ENCODE peak calls at places on chromosomes 16 and 17, in nine cellular contexts. E, G, W, D, V, I, Z, O and U are unnamed samples.

GRCh38 chr16:54720259-54720658 is 210.4 kb upstream of the IRX5 start:
- DNase-seq in O (no peak), E (no peak), V (no peak), W (no peak), G (no peak), Z (no peak), I (no peak), D (no peak), U (no peak)

GRCh38 chr17:59331929-59332889 is 754 bp downstream of the YPEL2 start:
- DNase-seq in D (no peak), V (no peak), O (peak; percentile 47), G (no peak), E (peak; percentile 25), I (peak; percentile 45), W (no peak), Z (peak; percentile 24), U (no peak)

GRCh38 chr16:6884002-6884401 is 448.6 kb upstream of the RBFOX1 start:
- DNase-seq in D (no peak), I (no peak), G (no peak), W (no peak), Z (no peak), O (no peak), V (no peak), E (peak; percentile 82), U (no peak)

GRCh38 chr17:11340798-11341197 is 99.8 kb downstream of the SHISA6 start:
- DNase-seq in G (no peak), E (no peak), Z (no peak), V (no peak), W (no peak), D (no peak), O (no peak), I (no peak), U (no peak)

GRCh38 chr17:29251969-29252866 is 5.6 kb downstream of the CRYBA1 start:
- DNase-seq in V (no peak), E (peak; percentile 56), G (no peak), W (no peak), D (peak; percentile 51), I (peak; percentile 15), Z (no peak), O (no peak), U (no peak)

GRCh38 chr16:67562526-67562917 is at the start of gene CTCF:
- DNase-seq in W (peak; percentile 48), G (peak; percentile 76), O (peak; percentile 85), Z (peak; percentile 76), I (peak; percentile 83), V (no peak), E (peak; percentile 91), D (peak; percentile 65), U (peak; percentile 68)

GRCh38 chr17:51670899-51671298 is 410.6 kb downstream of the UTP18 start:
- DNase-seq in G (no peak), I (no peak), D (no peak), W (no peak), Z (no peak), V (no peak), E (no peak), O (no peak), U (no peak)

GRCh38 chr16:4217246-4218131 is 24.4 kb downstream of the SRL start:
- DNase-seq in V (no peak), Z (no peak), O (no peak), E (no peak), I (no peak), W (no peak), G (peak; percentile 37), D (no peak), U (no peak)

GRCh38 chr16:53082509-53082908 is 27.7 kb downstream of the CHD9 start:
- DNase-seq in G (no peak), W (no peak), E (no peak), O (no peak), V (no peak), Z (no peak), D (no peak), I (no peak), U (no peak)

GRCh38 chr16:84995666-84996065 is 15.7 kb downstream of the ZDHHC7 start:
- DNase-seq in G (no peak), W (no peak), Z (no peak), E (no peak), O (no peak), D (no peak), I (no peak), V (no peak), U (no peak)

GRCh38 chr17:79043191-79043930 is 19.4 kb downstream of the C1QTNF1 start:
- DNase-seq in V (no peak), G (no peak), E (no peak), Z (no peak), D (no peak), I (no peak), O (no peak), W (no peak), U (no peak)

GRCh38 chr16:27470567-27471431 is 68.8 kb downstream of the IL21R start:
- DNase-seq in D (peak; percentile 84), W (no peak), I (peak; percentile 98), V (no peak), O (no peak), G (no peak), Z (no peak), E (peak; percentile 35), U (no peak)

GRCh38 chr17:17959520-17960361 is 12.5 kb downstream of the TOM1L2 start:
- DNase-seq in G (no peak), D (peak; percentile 55), I (peak; percentile 38), O (peak; percentile 48), V (no peak), E (peak; percentile 90), W (no peak), Z (peak; percentile 40), U (no peak)

GRCh38 chr16:8880839-8881510 is 1.2 kb upstream of the LITAFD start:
- DNase-seq in G (no peak), Z (no peak), W (no peak), E (no peak), V (no peak), D (no peak), I (no peak), O (no peak), U (no peak)

GRCh38 chr16:65336169-65336568 is 214.3 kb upstream of the CDH11 start:
- DNase-seq in I (peak; percentile 41), O (no peak), V (no peak), W (no peak), D (peak; percentile 32), Z (no peak), E (no peak), G (no peak), U (peak; percentile 22)

GRCh38 chr17:56756536-56756935 is 77.2 kb downstream of the C17orf67 start:
- DNase-seq in I (peak; percentile 90), W (no peak), O (no peak), Z (no peak), V (no peak), D (peak; percentile 27), E (peak; percentile 51), G (no peak), U (peak; percentile 45)

GRCh38 chr17:17001874-17002520 is 30.1 kb upstream of the TNFRSF13B start:
- DNase-seq in W (peak; percentile 74), I (peak; percentile 84), O (peak; percentile 84), V (peak; percentile 79), G (peak; percentile 8), Z (peak; percentile 86), E (peak; percentile 77), D (peak; percentile 44), U (peak; percentile 11)

GRCh38 chr17:80947200-80947940 is 44.3 kb upstream of the CHMP6 start:
- DNase-seq in O (no peak), Z (no peak), I (no peak), E (no peak), D (no peak), G (no peak), V (no peak), W (no peak), U (no peak)

GRCh38 chr17:49132699-49133364 is at the start of gene B4GALNT2:
- DNase-seq in D (no peak), G (no peak), V (peak; percentile 9), E (peak; percentile 21), O (peak; percentile 22), Z (peak; percentile 6), W (peak; percentile 4), I (peak; percentile 35), U (no peak)

GRCh38 chr16:80285089-80285488 is 255.7 kb upstream of the DYNLRB2 start:
- DNase-seq in W (no peak), G (no peak), Z (no peak), E (peak; percentile 92), V (no peak), I (peak; percentile 82), O (no peak), D (no peak), U (peak; percentile 11)

GRCh38 chr17:82367724-82368524 is 3.6 kb upstream of the UTS2R start:
- DNase-seq in O (no peak), D (no peak), E (peak; percentile 8), Z (no peak), V (no peak), I (no peak), W (no peak), G (no peak), U (no peak)

GRCh38 chr17:68533887-68534700 is 21.9 kb downstream of the PRKAR1A start:
- DNase-seq in O (no peak), Z (no peak), G (no peak), V (no peak), I (peak; percentile 35), E (no peak), W (no peak), D (peak; percentile 29), U (peak; percentile 55)

GRCh38 chr16:86380045-86380444 is 130.3 kb upstream of the FOXF1 start:
- DNase-seq in G (no peak), E (no peak), Z (no peak), D (no peak), V (no peak), O (no peak), W (no peak), I (no peak), U (no peak)

GRCh38 chr17:61770043-61770442 is 93.3 kb downstream of the BRIP1 start:
- DNase-seq in D (peak; percentile 2), W (no peak), Z (no peak), V (no peak), I (no peak), G (no peak), O (no peak), E (no peak), U (no peak)

GRCh38 chr17:46788300-46788699 is 30.2 kb downstream of the WNT3 start:
- DNase-seq in G (no peak), V (no peak), D (no peak), I (no peak), O (no peak), W (no peak), Z (no peak), E (no peak), U (no peak)

GRCh38 chr16:86928517-86929148 is 350.3 kb downstream of the FOXL1 start:
- DNase-seq in O (no peak), W (no peak), G (no peak), I (no peak), D (no peak), E (no peak), Z (no peak), V (no peak), U (no peak)

GRCh38 chr17:6427284-6427781 is 7.6 kb downstream of the AIPL1 start:
- DNase-seq in V (no peak), E (peak; percentile 52), W (no peak), I (peak; percentile 55), G (no peak), Z (peak; percentile 34), D (no peak), O (peak; percentile 88), U (no peak)

GRCh38 chr17:57921342-57921741 is 33.9 kb downstream of the CUEDC1 start:
- DNase-seq in I (peak; percentile 38), W (no peak), Z (no peak), V (no peak), O (no peak), G (no peak), E (no peak), D (no peak), U (no peak)

GRCh38 chr17:34178047-34178446 is 77.0 kb upstream of the CCL2 start:
- DNase-seq in D (no peak), O (no peak), W (no peak), E (no peak), G (no peak), I (no peak), Z (no peak), V (no peak), U (no peak)

GRCh38 chr17:15392326-15392739 is 50.9 kb upstream of the TEKT3 start:
- DNase-seq in I (peak; percentile 87), D (peak; percentile 18), E (no peak), V (no peak), Z (no peak), W (no peak), O (no peak), G (no peak), U (peak; percentile 22)

GRCh38 chr17:81370304-81370703 is 25.0 kb upstream of the BAHCC1 start:
- DNase-seq in G (no peak), Z (no peak), V (no peak), O (no peak), I (no peak), W (no peak), E (no peak), D (no peak), U (no peak)